ENCODE peak calls at places on chromosomes 16 and 17, in seven cellular contexts. W is stimulated activated CD8-positive, alpha-beta memory T cell treated with anti-CD3 and anti-CD28 coated beads, Interleukin-12 subunit alpha, Interleukin-12 subunit beta, amount 100 ng/mL, for 4 hours; A is ovary; X is COR-L47; G is stromal cell of bone marrow; H is progenitor cell of endocrine pancreas; N is mesendoderm. P is an unnamed sample.
A peak's percentile ranks its signal among the peaks of the same experiment; 100 is the strongest.

GRCh38 chr17:34375598-34375997 is 12.6 kb upstream of the CCL1 start:
- DNase-seq in W (no peak), A (no peak), X (no peak), G (no peak), H (no peak), N (no peak), P (no peak)

GRCh38 chr16:82263456-82264159 is 93.6 kb upstream of the MPHOSPH6 start:
- DNase-seq in W (no peak), A (peak; percentile 27), X (peak; percentile 11), G (peak; percentile 31), H (peak; percentile 28), N (peak; percentile 68), P (peak; percentile 50)

GRCh38 chr16:12303649-12304048 is 327.1 kb downstream of the SNX29 start:
- DNase-seq in W (no peak), A (peak; percentile 56), X (no peak), G (peak; percentile 13), H (no peak), N (no peak), P (no peak)

GRCh38 chr16:87465306-87465705 is 27.5 kb downstream of the ZCCHC14 start:
- DNase-seq in W (no peak), A (peak; percentile 61), X (no peak), G (peak; percentile 93), H (no peak), N (no peak), P (peak; percentile 89)

GRCh38 chr17:54900457-54901229 is at the start of gene TOM1L1:
- DNase-seq in W (no peak), A (peak; percentile 54), X (peak; percentile 91), G (peak; percentile 40), H (peak; percentile 79), N (peak; percentile 88), P (peak; percentile 79)

GRCh38 chr17:9842057-9842758 is 16.5 kb downstream of the GLP2R start:
- DNase-seq in W (no peak), A (peak; percentile 77), X (no peak), G (peak; percentile 19), H (no peak), N (no peak), P (peak; percentile 57)

GRCh38 chr17:10013360-10014112 is 108.5 kb upstream of the RCVRN start:
- DNase-seq in W (no peak), A (no peak), X (no peak), G (no peak), H (no peak), N (no peak), P (no peak)

GRCh38 chr16:66275795-66276428 is 90.6 kb upstream of the CDH5 start:
- DNase-seq in W (no peak), A (no peak), X (peak; percentile 39), G (peak; percentile 63), H (peak; percentile 41), N (peak; percentile 89), P (no peak)

GRCh38 chr17:63480826-63481487 is 4.1 kb downstream of the ACE start:
- DNase-seq in W (no peak), A (no peak), X (peak; percentile 97), G (no peak), H (no peak), N (no peak), P (no peak)